ENCODE peak calls at places on chromosome 5, in four cellular contexts. W is frontal cortex; T is HepG2; R is stimulated activated CD4-positive, alpha-beta T cell treated with anti-CD3 and anti-CD28 coated beads, Interleukin-4, amount 100 ng/mL, for 48 hours. Q is an unnamed sample.

GRCh38 chr5:76542887-76543690 is 80.1 kb downstream of the F2RL2 start:
- DNase-seq in R (peak), T (no peak), W (no peak), Q (no peak)

GRCh38 chr5:2751592-2752021 is at the start of gene IRX2:
- DNase-seq in T (no peak), W (peak), R (no peak), Q (peak)

GRCh38 chr5:56545016-56545415 is 270.3 kb upstream of the MAP3K1 start:
- DNase-seq in R (no peak), T (peak), W (no peak), Q (no peak)

GRCh38 chr5:51684794-51685355 is 301.6 kb downstream of the ISL1 start:
- DNase-seq in T (no peak), W (no peak), R (no peak), Q (no peak)

GRCh38 chr5:307306-307705 is 14.2 kb upstream of the AHRR start:
- DNase-seq in R (no peak), W (no peak), T (no peak), Q (no peak)

GRCh38 chr5:143251175-143251574 is 152.3 kb downstream of the NR3C1 start:
- DNase-seq in R (no peak), W (no peak), T (no peak), Q (no peak)

GRCh38 chr5:108703313-108703712 is 44.4 kb upstream of the FER start:
- DNase-seq in R (no peak), W (no peak), T (no peak), Q (no peak)

GRCh38 chr5:912356-913091 is 19.8 kb downstream of the TRIP13 start:
- DNase-seq in T (no peak), W (peak), R (peak), Q (no peak)

GRCh38 chr5:33801292-33801691 is 90.5 kb downstream of the ADAMTS12 start:
- DNase-seq in T (no peak), W (no peak), R (no peak), Q (no peak)